ENCODE peak calls at places on chromosome 15, in four cellular contexts. K, V, I and Z are unnamed samples.

GRCh38 chr15:49083471-49084284 is 37.4 kb upstream of the SECISBP2L start:
- DNase-seq in V (no peak), I (no peak), K (no peak), Z (no peak)

GRCh38 chr15:68511073-68511991 is 67.5 kb upstream of the CORO2B start:
- DNase-seq in I (no peak), K (no peak), V (no peak), Z (no peak)

GRCh38 chr15:98347001-98347400 is 301.3 kb upstream of the IGF1R start:
- DNase-seq in K (no peak), V (peak), I (no peak), Z (no peak)

GRCh38 chr15:38531509-38531908 is 33.1 kb downstream of the RASGRP1 start:
- DNase-seq in I (no peak), V (no peak), K (no peak), Z (no peak)

GRCh38 chr15:99966815-99967214 is 233.6 kb upstream of the LYSMD4 start:
- DNase-seq in K (no peak), I (no peak), V (no peak), Z (no peak)

GRCh38 chr15:92611995-92612745 is 43.4 kb downstream of the FAM174B start:
- DNase-seq in I (peak), V (no peak), K (peak), Z (no peak)

GRCh38 chr15:77631790-77632551 is 741 bp downstream of the LINGO1 start:
- DNase-seq in V (no peak), I (no peak), K (no peak), Z (no peak)

GRCh38 chr15:60585743-60586708 is 107.1 kb upstream of the ICE2 start:
- DNase-seq in K (peak), V (no peak), I (no peak), Z (peak)

GRCh38 chr15:28075482-28076029 is 23.6 kb downstream of the OCA2 start:
- DNase-seq in I (no peak), V (no peak), K (no peak), Z (no peak)

GRCh38 chr15:31374986-31375385 is 48.4 kb downstream of the KLF13 start:
- DNase-seq in I (no peak), V (no peak), K (no peak), Z (no peak)

GRCh38 chr15:66188464-66188863 is 65.1 kb downstream of the MEGF11 start:
- DNase-seq in I (no peak), K (no peak), V (no peak), Z (no peak)

GRCh38 chr15:66193066-66193465 is 60.5 kb downstream of the MEGF11 start:
- DNase-seq in V (no peak), I (no peak), K (no peak), Z (no peak)

GRCh38 chr15:66187271-66187670 is 66.3 kb downstream of the MEGF11 start:
- DNase-seq in K (no peak), I (no peak), V (no peak), Z (no peak)

GRCh38 chr15:66186049-66186825 is 67.3 kb downstream of the MEGF11 start:
- DNase-seq in I (no peak), V (no peak), K (no peak), Z (no peak)

DNA sequence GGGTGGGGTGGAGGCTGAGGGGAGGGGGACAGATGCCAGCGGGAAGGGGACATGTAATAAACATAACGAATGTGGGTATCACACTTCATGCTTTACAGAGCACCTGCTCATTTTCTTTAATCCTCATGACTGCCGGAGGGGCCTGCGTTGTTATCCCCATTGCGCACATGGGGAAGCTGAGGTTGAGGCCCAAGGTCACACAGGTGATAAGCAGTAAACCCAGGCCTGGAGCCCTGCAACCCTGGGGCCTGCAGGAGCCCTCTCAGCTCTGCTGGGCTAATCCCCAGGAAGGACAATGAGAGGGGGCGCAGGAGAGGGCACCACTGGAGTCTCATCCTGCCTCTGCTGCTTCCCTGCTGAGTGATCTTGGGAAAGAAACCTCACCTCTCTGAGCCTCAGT is 64.3 kb downstream of the MEGF11 start:
- DNase-seq in K (no peak), I (no peak), V (no peak), Z (no peak)
- H3K27ac ChIP-seq in K (no peak), I (no peak), V (no peak), Z (no peak)

GRCh38 chr15:74319596-74320357 is 47.7 kb downstream of the CYP11A1 start:
- DNase-seq in V (no peak), K (peak), I (no peak), Z (no peak)
- H3K27ac ChIP-seq in V (peak), K (no peak), I (peak), Z (peak)

GRCh38 chr15:62432702-62433398 is 267.8 kb upstream of the C2CD4B start:
- DNase-seq in K (no peak), V (peak), I (no peak), Z (peak)
- H3K27ac ChIP-seq in K (no peak), V (peak), I (peak), Z (peak)

GRCh38 chr15:90212221-90213079 is 11.3 kb downstream of the SEMA4B start:
- DNase-seq in K (no peak), I (no peak), V (no peak), Z (no peak)
- H3K27ac ChIP-seq in K (no peak), I (peak), V (no peak), Z (no peak)

DNA sequence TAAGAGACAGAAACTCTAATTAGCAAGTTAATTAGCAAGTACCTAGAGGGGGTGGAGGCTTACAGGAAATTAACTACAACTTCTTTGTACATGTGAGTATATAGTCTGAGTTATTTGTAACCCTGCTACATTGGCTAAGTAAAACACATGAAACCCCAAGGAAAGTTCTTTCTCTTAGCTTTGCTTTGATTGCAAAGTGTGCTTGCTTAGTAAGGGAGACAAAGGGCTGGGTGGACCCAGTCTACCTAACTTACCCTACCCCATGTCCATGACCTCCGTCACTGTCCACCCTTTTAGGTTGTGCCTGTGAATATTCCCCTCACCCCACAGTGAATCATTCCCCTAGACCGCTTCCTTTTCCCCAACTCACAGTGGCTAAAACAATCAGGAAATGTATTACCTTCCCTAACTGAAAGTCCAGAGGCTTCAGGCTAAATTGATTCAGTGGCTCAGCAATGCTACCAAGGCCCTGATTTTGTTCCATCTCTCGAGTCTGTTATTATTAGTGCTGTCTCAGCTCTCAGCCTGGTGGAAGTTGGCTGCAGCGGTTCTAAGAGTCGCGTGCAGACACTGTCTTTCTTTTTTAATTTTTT is 31.1 kb upstream of the RYR3 start:
- DNase-seq in V (no peak), I (no peak), K (no peak), Z (no peak)
- H3K27ac ChIP-seq in V (no peak), I (no peak), K (peak), Z (no peak)

DNA sequence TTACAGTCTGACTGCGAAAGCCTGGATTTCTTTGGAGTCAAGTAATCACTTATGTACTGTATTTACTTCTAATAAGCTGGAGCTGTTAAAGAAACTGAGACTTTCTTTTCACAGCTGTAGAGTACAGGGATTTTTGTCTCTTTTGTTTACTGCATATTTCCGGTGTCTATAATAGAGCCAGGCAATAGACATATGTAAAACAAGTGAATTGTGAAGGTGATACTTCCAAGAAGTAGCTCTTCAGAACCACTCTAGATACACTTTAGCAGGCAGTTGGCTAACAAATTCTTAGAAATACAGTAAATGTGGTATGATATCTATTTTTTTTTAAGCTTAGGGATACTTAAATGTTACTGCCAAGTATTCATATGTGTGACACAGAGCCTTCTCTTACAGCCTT is 22.0 kb upstream of the NEO1 start:
- DNase-seq in K (no peak), V (no peak), I (no peak), Z (no peak)
- H3K27ac ChIP-seq in K (no peak), V (no peak), I (no peak), Z (no peak)